ENCODE peak calls at places on chromosomes 6 and 20, in four cellular contexts. F is BJ, I is pons, R is hippocampal formation. Y is an unnamed sample.

GRCh38 chr6:131894735-131895424 is 56.3 kb downstream of the CCN2 start:
- DNase-seq in F (no peak), I (no peak), R (no peak), Y (no peak)

GRCh38 chr20:16580127-16580526 is 6.9 kb upstream of the KIF16B start:
- DNase-seq in I (no peak), R (no peak), F (peak), Y (peak)

GRCh38 chr6:115914098-115914497 is 146.6 kb downstream of the FRK start:
- DNase-seq in F (no peak), I (no peak), R (no peak), Y (no peak)

GRCh38 chr20:20012517-20012916 is 4.6 kb upstream of the NAA20 start:
- DNase-seq in F (no peak), R (peak), I (peak), Y (no peak)

GRCh38 chr20:9440891-9441290 is 73.5 kb upstream of the LAMP5 start:
- DNase-seq in R (no peak), I (no peak), F (no peak), Y (no peak)

GRCh38 chr6:46390153-46390876 is 100.9 kb downstream of the RCAN2 start:
- DNase-seq in F (no peak), R (no peak), I (peak), Y (no peak)

GRCh38 chr6:154848580-154848979 is 115.4 kb downstream of the SCAF8 start:
- DNase-seq in F (no peak), R (no peak), I (no peak), Y (no peak)

GRCh38 chr6:166400181-166400580 is 17.4 kb upstream of the MPC1 start:
- DNase-seq in F (no peak), R (no peak), I (no peak), Y (no peak)

GRCh38 chr6:51513891-51514290 is 573.5 kb downstream of the PKHD1 start:
- DNase-seq in I (no peak), F (no peak), R (no peak), Y (no peak)

GRCh38 chr6:54366647-54367327 is 58.5 kb downstream of the TINAG start:
- DNase-seq in I (no peak), R (no peak), F (peak), Y (no peak)

GRCh38 chr6:17584241-17584803 is 15.8 kb upstream of the FAM8A1 start:
- DNase-seq in I (peak), F (peak), R (no peak), Y (no peak)

GRCh38 chr6:2976060-2976459 is 4.7 kb upstream of the SERPINB6 start:
- DNase-seq in I (no peak), R (no peak), F (no peak), Y (no peak)

GRCh38 chr20:6829510-6830116 is 62.1 kb downstream of the BMP2 start:
- DNase-seq in I (no peak), F (no peak), R (no peak), Y (no peak)

GRCh38 chr20:41098703-41099250 is 38.6 kb upstream of the PLCG1 start:
- DNase-seq in R (no peak), F (peak), I (no peak), Y (peak)

GRCh38 chr6:5078121-5078695 is 6.9 kb upstream of the PPP1R3G start:
- DNase-seq in I (no peak), F (no peak), R (no peak), Y (no peak)

GRCh38 chr6:25318589-25318988 is 39.4 kb downstream of the CARMIL1 start:
- DNase-seq in I (no peak), F (no peak), R (no peak), Y (no peak)

GRCh38 chr20:20734475-20734948 is 22.1 kb upstream of the RALGAPA2 start:
- DNase-seq in R (no peak), F (no peak), I (peak), Y (no peak)

GRCh38 chr6:156508923-156509322 is 268.3 kb upstream of the ARID1B start:
- DNase-seq in I (no peak), R (no peak), F (no peak), Y (no peak)

GRCh38 chr6:3227363-3228045 is at the start of gene TUBB2B:
- DNase-seq in F (no peak), I (peak), R (peak), Y (no peak)

GRCh38 chr20:25533920-25534700 is 51.2 kb downstream of the NINL start:
- DNase-seq in R (no peak), F (no peak), I (peak), Y (no peak)

GRCh38 chr6:131134950-131135243 is 370 bp upstream of the AKAP7 start:
- DNase-seq in R (no peak), I (peak), F (no peak), Y (no peak)

GRCh38 chr6:155309150-155309549 is 5.1 kb downstream of the TFB1M start:
- DNase-seq in R (no peak), I (no peak), F (no peak), Y (no peak)

GRCh38 chr20:2357114-2357513 is 23.6 kb upstream of the TGM6 start:
- DNase-seq in R (no peak), I (no peak), F (no peak), Y (no peak)